ENCODE peak calls at places on chromosomes 11 and 22, in ten cellular contexts. O is right lobe of liver, K is astrocyte of the cerebellum, Z is colonic mucosa, C is AG04450, E is keratinocyte, Q is BJ, S is esophagus squamous epithelium, A is mammary epithelial cell, J is thoracic aorta. M is an unnamed sample.

GRCh38 chr22:47139790-47140119 is 377.3 kb downstream of the TBC1D22A start:
- DNase-seq in O (no peak), K (no peak), Z (no peak), C (no peak), E (no peak), Q (no peak), S (no peak), A (no peak), J (no peak), M (no peak)

GRCh38 chr11:70895061-70895670 is 357.2 kb downstream of the SHANK2 start:
- DNase-seq in O (no peak), K (no peak), Z (no peak), C (no peak), E (no peak), Q (no peak), S (no peak), A (no peak), J (no peak), M (no peak)

GRCh38 chr11:64367931-64368672 is 9.1 kb downstream of the RPS6KA4 start:
- DNase-seq in O (no peak), K (no peak), Z (no peak), C (no peak), E (no peak), Q (no peak), S (no peak), A (no peak), J (no peak), M (no peak)

GRCh38 chr22:48580481-48580970 is 1247.1 kb downstream of the BRD1 start:
- DNase-seq in O (no peak), K (no peak), Z (no peak), C (no peak), E (no peak), Q (no peak), S (no peak), A (no peak), J (no peak), M (no peak)

GRCh38 chr11:134669796-134670195 is 257.8 kb upstream of the B3GAT1 start:
- DNase-seq in O (no peak), K (no peak), Z (no peak), C (no peak), E (no peak), Q (no peak), S (no peak), A (no peak), J (no peak), M (no peak)

GRCh38 chr11:43930868-43931716 is 11.3 kb upstream of the C11orf96 start:
- DNase-seq in O (no peak), K (no peak), Z (no peak), C (no peak), E (no peak), Q (no peak), S (no peak), A (no peak), J (no peak), M (no peak)

GRCh38 chr11:75490221-75491181 is 35.2 kb downstream of the GDPD5 start:
- DNase-seq in O (no peak), K (peak), Z (no peak), C (no peak), E (no peak), Q (no peak), S (no peak), A (peak), J (no peak), M (no peak)

GRCh38 chr11:92893276-92893675 is 76.2 kb upstream of the MTNR1B start:
- DNase-seq in O (no peak), K (no peak), Z (no peak), C (no peak), E (no peak), Q (no peak), S (no peak), A (no peak), J (no peak), M (no peak)

GRCh38 chr11:116697639-116698038 is 75.1 kb downstream of the BUD13 start:
- DNase-seq in O (peak), K (no peak), Z (peak), C (no peak), E (no peak), Q (no peak), S (no peak), A (no peak), J (no peak), M (no peak)

GRCh38 chr22:35648066-35649025 is at the start of gene APOL6:
- DNase-seq in O (peak), K (no peak), Z (peak), C (no peak), E (no peak), Q (no peak), S (no peak), A (peak), J (no peak), M (peak)

GRCh38 chr11:19499999-19500398 is 212.6 kb upstream of the NAV2 start:
- DNase-seq in O (no peak), K (no peak), Z (no peak), C (no peak), E (no peak), Q (no peak), S (no peak), A (no peak), J (no peak), M (no peak)

GRCh38 chr11:92711913-92712312 is 257.5 kb upstream of the MTNR1B start:
- DNase-seq in O (no peak), K (no peak), Z (no peak), C (no peak), E (no peak), Q (no peak), S (no peak), A (no peak), J (no peak), M (no peak)

GRCh38 chr11:13260963-13261599 is 16.5 kb upstream of the BMAL1 start:
- DNase-seq in O (no peak), K (no peak), Z (no peak), C (no peak), E (no peak), Q (no peak), S (no peak), A (peak), J (no peak), M (no peak)

GRCh38 chr11:43649501-43649900 is 31.0 kb upstream of the HSD17B12 start:
- DNase-seq in O (no peak), K (no peak), Z (no peak), C (no peak), E (no peak), Q (no peak), S (no peak), A (no peak), J (no peak), M (no peak)

GRCh38 chr11:68138256-68138655 is 17.1 kb upstream of the CHKA start:
- DNase-seq in O (no peak), K (no peak), Z (no peak), C (no peak), E (no peak), Q (no peak), S (no peak), A (no peak), J (no peak), M (no peak)

GRCh38 chr22:40189979-40190378 is 12.3 kb downstream of the TNRC6B start:
- DNase-seq in O (no peak), K (no peak), Z (no peak), C (no peak), E (no peak), Q (no peak), S (no peak), A (no peak), J (no peak), M (no peak)

GRCh38 chr11:92473736-92474135 is 249.1 kb downstream of the FAT3 start:
- DNase-seq in O (no peak), K (no peak), Z (no peak), C (no peak), E (peak), Q (no peak), S (no peak), A (peak), J (no peak), M (no peak)

GRCh38 chr22:49152146-49152929 is 675.3 kb downstream of the BRD1 start:
- DNase-seq in O (no peak), K (no peak), Z (no peak), C (no peak), E (no peak), Q (no peak), S (no peak), A (no peak), J (no peak), M (no peak)

GRCh38 chr11:279966-280761 is 2.0 kb downstream of the NLRP6 start:
- DNase-seq in O (peak), K (no peak), Z (peak), C (no peak), E (no peak), Q (no peak), S (no peak), A (peak), J (no peak), M (no peak)

GRCh38 chr11:78465169-78465942 is 47.7 kb upstream of the GAB2 start:
- DNase-seq in O (no peak), K (no peak), Z (no peak), C (no peak), E (no peak), Q (no peak), S (no peak), A (no peak), J (no peak), M (peak)

GRCh38 chr11:35963911-35964310 is 20.0 kb downstream of the LDLRAD3 start:
- DNase-seq in O (no peak), K (no peak), Z (no peak), C (no peak), E (no peak), Q (no peak), S (no peak), A (no peak), J (no peak), M (no peak)

GRCh38 chr22:37985751-37986281 is 1.5 kb upstream of the SOX10 start:
- DNase-seq in O (no peak), K (no peak), Z (no peak), C (no peak), E (no peak), Q (no peak), S (no peak), A (no peak), J (no peak), M (no peak)
- H3K4me3 ChIP-seq in O (no peak), K (no peak), Z (no peak), C (no peak), E (no peak), Q (no peak), S (no peak), A (no peak), J (no peak), M (no peak)

GRCh38 chr22:45831394-45831793 is 145.6 kb downstream of the WNT7B start:
- DNase-seq in O (no peak), K (no peak), Z (no peak), C (no peak), E (no peak), Q (no peak), S (no peak), A (no peak), J (no peak), M (no peak)
- TF ChIP-seq CTCF in O (peak), K (peak), Z (no peak), C (peak), E (peak), Q (peak), S (no peak), A (peak), J (no peak), M (peak)

GRCh38 chr22:24233235-24233634 is 11.6 kb downstream of the GGT5 start:
- DNase-seq in O (no peak), K (no peak), Z (no peak), C (no peak), E (no peak), Q (no peak), S (no peak), A (no peak), J (no peak), M (no peak)

GRCh38 chr22:24232725-24233124 is 12.2 kb downstream of the GGT5 start:
- DNase-seq in O (no peak), K (no peak), Z (no peak), C (no peak), E (no peak), Q (no peak), S (no peak), A (no peak), J (no peak), M (no peak)

GRCh38 chr22:24231706-24232105 is 13.2 kb downstream of the GGT5 start:
- DNase-seq in O (no peak), K (no peak), Z (no peak), C (no peak), E (no peak), Q (no peak), S (no peak), A (no peak), J (no peak), M (no peak)

GRCh38 chr22:24232124-24232523 is 12.8 kb downstream of the GGT5 start:
- DNase-seq in O (no peak), K (no peak), Z (no peak), C (no peak), E (no peak), Q (no peak), S (no peak), A (no peak), J (no peak), M (no peak)

DNA sequence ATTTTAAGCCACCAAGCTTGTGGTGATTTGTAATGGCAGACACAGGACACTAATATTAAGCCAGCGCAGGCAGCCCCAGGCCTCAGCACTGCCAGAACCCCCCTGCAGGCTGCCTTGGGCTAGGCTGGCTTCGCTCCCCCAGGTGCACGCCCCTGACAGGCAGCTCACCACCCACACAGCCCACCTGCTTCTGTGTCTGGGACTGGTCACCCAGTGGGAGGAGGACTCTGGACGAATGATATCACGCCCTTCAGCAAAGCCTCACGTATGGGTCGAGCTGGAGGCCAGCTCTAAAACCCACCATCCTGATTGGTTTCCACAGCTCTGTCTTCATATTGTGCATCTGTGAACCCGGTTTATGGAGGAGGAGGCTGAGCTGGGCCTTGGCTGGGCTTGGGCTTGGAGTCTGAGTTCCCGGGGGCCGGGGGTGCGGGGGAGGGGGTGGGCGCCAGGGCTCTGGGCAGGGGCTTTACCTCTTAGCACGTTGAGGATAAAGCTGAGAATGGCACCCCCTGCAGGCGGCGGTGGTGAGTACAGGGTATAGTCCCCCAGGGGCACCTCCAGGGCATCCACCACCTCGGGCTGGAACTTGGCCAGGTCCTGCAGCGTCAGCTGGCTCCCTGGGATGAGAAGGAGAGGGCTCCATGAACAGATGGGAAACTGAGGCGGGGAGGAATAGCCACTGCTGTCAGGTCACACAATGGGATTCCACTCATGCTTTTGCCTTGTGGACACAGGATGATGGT is 13.8 kb downstream of the GGT5 start:
- DNase-seq in O (peak), K (no peak), Z (peak), C (no peak), E (no peak), Q (no peak), S (no peak), A (no peak), J (no peak), M (no peak)
- H3K4me3 ChIP-seq in O (no peak), K (no peak), Z (no peak), C (no peak), E (no peak), Q (no peak), S (no peak), A (no peak), J (no peak), M (no peak)

DNA sequence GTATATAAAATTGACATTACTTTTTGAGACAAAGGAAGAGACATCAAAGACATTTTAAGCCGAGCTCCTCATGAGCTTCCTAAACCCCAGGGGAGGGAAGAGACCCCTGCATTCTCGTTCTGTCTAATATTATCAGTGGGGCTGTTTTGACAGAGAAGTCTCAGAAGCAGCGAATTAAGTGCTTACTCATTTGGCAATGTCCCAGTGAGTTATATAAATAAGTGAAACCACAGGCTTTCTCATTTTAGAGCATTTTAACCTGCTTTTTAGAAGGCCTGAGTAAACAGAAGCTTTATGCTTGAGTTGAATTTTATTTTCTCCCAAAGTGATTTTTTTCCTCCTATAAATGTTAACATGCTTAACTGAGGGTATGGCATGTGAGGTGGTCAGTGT is 23.2 kb upstream of the C1QTNF4 start:
- DNase-seq in O (no peak), K (peak), Z (no peak), C (peak), E (no peak), Q (no peak), S (no peak), A (no peak), J (no peak), M (no peak)
- TF ChIP-seq CTCF in O (no peak), K (no peak), Z (no peak), C (no peak), E (no peak), Q (no peak), S (no peak), A (no peak), J (no peak), M (no peak)

GRCh38 chr22:21045585-21046294 is at the start of gene LRRC74B:
- DNase-seq in O (peak), K (peak), Z (peak), C (peak), E (no peak), Q (peak), S (peak), A (peak), J (peak), M (peak)

GRCh38 chr22:21042978-21043855 is 2.5 kb upstream of the LRRC74B start:
- DNase-seq in O (no peak), K (no peak), Z (peak), C (no peak), E (no peak), Q (no peak), S (no peak), A (no peak), J (no peak), M (no peak)

GRCh38 chr22:21043856-21044535 is 1.8 kb upstream of the LRRC74B start:
- DNase-seq in O (no peak), K (no peak), Z (no peak), C (no peak), E (no peak), Q (no peak), S (no peak), A (peak), J (no peak), M (no peak)

GRCh38 chr22:21047035-21047661 is 1.4 kb downstream of the LRRC74B start:
- DNase-seq in O (no peak), K (no peak), Z (no peak), C (no peak), E (no peak), Q (no peak), S (no peak), A (no peak), J (no peak), M (no peak)

GRCh38 chr22:21044931-21045584 is 688 bp upstream of the LRRC74B start:
- DNase-seq in O (no peak), K (peak), Z (no peak), C (no peak), E (no peak), Q (no peak), S (no peak), A (peak), J (no peak), M (no peak)
- H3K4me3 ChIP-seq in O (no peak), K (peak), Z (peak), C (peak), E (no peak), Q (peak), S (peak), A (no peak), J (peak), M (no peak)

GRCh38 chr11:133163463-133164419 is 368.6 kb downstream of the OPCML start:
- DNase-seq in O (no peak), K (peak), Z (peak), C (peak), E (no peak), Q (no peak), S (no peak), A (peak), J (no peak), M (peak)
- TF ChIP-seq CTCF in O (peak), K (peak), Z (peak), C (peak), E (peak), Q (peak), S (peak), A (peak), J (peak), M (peak)

M was measured in GM12864.